ENCODE peak calls at places on chromosome 2, in ten cellular contexts. One of them, this sample, is unnamed.
A peak's percentile ranks its signal among the peaks of the same experiment; 100 is the strongest.

GRCh38 chr2:24830351-24830750 is 37.1 kb downstream of the CENPO start:
- DNase-seq in spleen: peak; percentile 43
- DNase-seq in prostate gland: no peak
- DNase-seq in PC-9: no peak
- DNase-seq in astrocyte: no peak
- DNase-seq in stomach: no peak
- DNase-seq in Caco-2: peak; percentile 40
- DNase-seq in body of pancreas: no peak
- DNase-seq in neural progenitor cell: no peak
- DNase-seq in Peyer's patch: peak; percentile 31
- DNase-seq in this sample: no peak

GRCh38 chr2:105113616-105114275 is 75.9 kb downstream of the MRPS9 start:
- DNase-seq in spleen: peak; percentile 30
- DNase-seq in prostate gland: no peak
- DNase-seq in PC-9: no peak
- DNase-seq in astrocyte: no peak
- DNase-seq in stomach: no peak
- DNase-seq in Caco-2: no peak
- DNase-seq in body of pancreas: no peak
- DNase-seq in neural progenitor cell: no peak
- DNase-seq in Peyer's patch: no peak
- DNase-seq in this sample: no peak

GRCh38 chr2:202269585-202269984 is 4.0 kb downstream of the NOP58 start:
- DNase-seq in spleen: no peak
- DNase-seq in prostate gland: no peak
- DNase-seq in PC-9: no peak
- DNase-seq in astrocyte: no peak
- DNase-seq in stomach: no peak
- DNase-seq in Caco-2: no peak
- DNase-seq in body of pancreas: no peak
- DNase-seq in neural progenitor cell: no peak
- DNase-seq in Peyer's patch: no peak
- DNase-seq in this sample: no peak

GRCh38 chr2:232839680-232840079 is 30.4 kb upstream of the SNORC start:
- DNase-seq in spleen: no peak
- DNase-seq in prostate gland: peak; percentile 41
- DNase-seq in PC-9: no peak
- DNase-seq in astrocyte: no peak
- DNase-seq in stomach: peak; percentile 51
- DNase-seq in Caco-2: no peak
- DNase-seq in body of pancreas: peak; percentile 74
- DNase-seq in neural progenitor cell: no peak
- DNase-seq in Peyer's patch: peak; percentile 59
- DNase-seq in this sample: no peak

GRCh38 chr2:238170386-238171071 is 11.8 kb downstream of the ERFE start:
- DNase-seq in spleen: no peak
- DNase-seq in prostate gland: peak; percentile 49
- DNase-seq in PC-9: no peak
- DNase-seq in astrocyte: no peak
- DNase-seq in stomach: no peak
- DNase-seq in Caco-2: no peak
- DNase-seq in body of pancreas: no peak
- DNase-seq in neural progenitor cell: no peak
- DNase-seq in Peyer's patch: no peak
- DNase-seq in this sample: no peak

GRCh38 chr2:229980440-229981184 is 58.3 kb downstream of the FBXO36 start:
- DNase-seq in spleen: peak; percentile 40
- DNase-seq in prostate gland: peak; percentile 90
- DNase-seq in PC-9: no peak
- DNase-seq in astrocyte: peak; percentile 67
- DNase-seq in stomach: peak; percentile 72
- DNase-seq in Caco-2: no peak
- DNase-seq in body of pancreas: peak; percentile 48
- DNase-seq in neural progenitor cell: peak; percentile 44
- DNase-seq in Peyer's patch: no peak
- DNase-seq in this sample: peak; percentile 35

GRCh38 chr2:118816669-118817068 is 30.8 kb downstream of the EN1 start:
- DNase-seq in spleen: no peak
- DNase-seq in prostate gland: no peak
- DNase-seq in PC-9: no peak
- DNase-seq in astrocyte: no peak
- DNase-seq in stomach: no peak
- DNase-seq in Caco-2: no peak
- DNase-seq in body of pancreas: no peak
- DNase-seq in neural progenitor cell: no peak
- DNase-seq in Peyer's patch: no peak
- DNase-seq in this sample: no peak

GRCh38 chr2:231800493-231801091 is 14.3 kb downstream of the COPS7B start:
- DNase-seq in spleen: no peak
- DNase-seq in prostate gland: no peak
- DNase-seq in PC-9: peak; percentile 23
- DNase-seq in astrocyte: no peak
- DNase-seq in stomach: peak; percentile 50
- DNase-seq in Caco-2: no peak
- DNase-seq in body of pancreas: peak; percentile 46
- DNase-seq in neural progenitor cell: peak; percentile 58
- DNase-seq in Peyer's patch: peak; percentile 54
- DNase-seq in this sample: peak; percentile 70

GRCh38 chr2:7007846-7008741 is 90.9 kb downstream of the RNF144A start:
- DNase-seq in spleen: peak; percentile 90
- DNase-seq in prostate gland: peak; percentile 90
- DNase-seq in PC-9: peak; percentile 29
- DNase-seq in astrocyte: peak; percentile 96
- DNase-seq in stomach: peak; percentile 83
- DNase-seq in Caco-2: no peak
- DNase-seq in body of pancreas: peak; percentile 91
- DNase-seq in neural progenitor cell: no peak
- DNase-seq in Peyer's patch: peak; percentile 81
- DNase-seq in this sample: peak; percentile 65

GRCh38 chr2:202178342-202178958 is 59.9 kb downstream of the SUMO1 start:
- DNase-seq in spleen: no peak
- DNase-seq in prostate gland: peak; percentile 62
- DNase-seq in PC-9: peak; percentile 29
- DNase-seq in astrocyte: peak; percentile 47
- DNase-seq in stomach: peak; percentile 55
- DNase-seq in Caco-2: peak; percentile 62
- DNase-seq in body of pancreas: peak; percentile 63
- DNase-seq in neural progenitor cell: peak; percentile 84
- DNase-seq in Peyer's patch: peak; percentile 82
- DNase-seq in this sample: no peak

GRCh38 chr2:234649951-234650350 is 153.1 kb upstream of the ARL4C start:
- DNase-seq in spleen: no peak
- DNase-seq in prostate gland: no peak
- DNase-seq in PC-9: no peak
- DNase-seq in astrocyte: no peak
- DNase-seq in stomach: no peak
- DNase-seq in Caco-2: no peak
- DNase-seq in body of pancreas: no peak
- DNase-seq in neural progenitor cell: no peak
- DNase-seq in Peyer's patch: no peak
- DNase-seq in this sample: no peak

GRCh38 chr2:105294844-105295481 is 34.6 kb downstream of the TGFBRAP1 start:
- DNase-seq in spleen: no peak
- DNase-seq in prostate gland: peak; percentile 69
- DNase-seq in PC-9: peak; percentile 13
- DNase-seq in astrocyte: peak; percentile 60
- DNase-seq in stomach: peak; percentile 72
- DNase-seq in Caco-2: peak; percentile 63
- DNase-seq in body of pancreas: peak; percentile 45
- DNase-seq in neural progenitor cell: peak; percentile 87
- DNase-seq in Peyer's patch: no peak
- DNase-seq in this sample: no peak

GRCh38 chr2:147683380-147683779 is 161.4 kb upstream of the ACVR2A start:
- DNase-seq in spleen: no peak
- DNase-seq in prostate gland: no peak
- DNase-seq in PC-9: no peak
- DNase-seq in astrocyte: no peak
- DNase-seq in stomach: no peak
- DNase-seq in Caco-2: no peak
- DNase-seq in body of pancreas: no peak
- DNase-seq in neural progenitor cell: peak; percentile 74
- DNase-seq in Peyer's patch: no peak
- DNase-seq in this sample: no peak

GRCh38 chr2:179518891-179519290 is 254.3 kb upstream of the SESTD1 start:
- DNase-seq in spleen: no peak
- DNase-seq in prostate gland: no peak
- DNase-seq in PC-9: no peak
- DNase-seq in astrocyte: no peak
- DNase-seq in stomach: no peak
- DNase-seq in Caco-2: no peak
- DNase-seq in body of pancreas: no peak
- DNase-seq in neural progenitor cell: no peak
- DNase-seq in Peyer's patch: no peak
- DNase-seq in this sample: no peak

GRCh38 chr2:85540131-85540587 is 1.2 kb downstream of the MAT2A start:
- DNase-seq in spleen: no peak
- DNase-seq in prostate gland: no peak
- DNase-seq in PC-9: no peak
- DNase-seq in astrocyte: no peak
- DNase-seq in stomach: no peak
- DNase-seq in Caco-2: no peak
- DNase-seq in body of pancreas: no peak
- DNase-seq in neural progenitor cell: no peak
- DNase-seq in Peyer's patch: no peak
- DNase-seq in this sample: no peak

GRCh38 chr2:236971131-236971850 is 114.4 kb upstream of the COPS8 start:
- DNase-seq in spleen: no peak
- DNase-seq in prostate gland: no peak
- DNase-seq in PC-9: no peak
- DNase-seq in astrocyte: no peak
- DNase-seq in stomach: peak; percentile 25
- DNase-seq in Caco-2: no peak
- DNase-seq in body of pancreas: peak; percentile 58
- DNase-seq in neural progenitor cell: no peak
- DNase-seq in Peyer's patch: peak; percentile 43
- DNase-seq in this sample: no peak

DNA sequence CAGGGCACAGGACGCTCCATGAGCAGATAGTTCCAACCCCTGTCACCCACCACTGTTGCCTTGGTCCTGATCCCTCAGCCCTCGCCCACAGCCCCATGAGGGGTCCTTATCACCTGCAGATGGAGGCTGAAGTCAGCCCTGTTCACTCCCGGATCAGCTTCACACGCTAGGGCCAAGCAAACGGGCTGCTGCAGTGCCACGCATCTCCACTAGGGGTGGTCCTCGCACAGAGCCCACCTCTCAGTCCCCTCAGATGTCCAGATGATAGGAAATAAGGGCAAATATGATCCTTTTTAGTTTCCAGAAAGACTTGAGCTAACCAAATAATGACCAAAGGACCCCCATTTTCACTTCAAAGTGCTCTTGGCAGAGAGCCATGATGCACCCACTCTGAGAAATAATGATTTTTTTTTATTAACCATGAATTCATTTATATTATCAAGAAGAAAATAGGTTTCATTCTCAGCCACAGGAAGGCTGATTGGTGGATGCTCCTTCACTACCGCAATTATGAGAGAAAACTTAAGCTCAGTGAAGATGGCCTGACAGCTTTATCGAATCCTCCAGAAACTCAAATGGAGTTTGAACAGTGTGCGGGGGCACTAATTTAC is 71.9 kb upstream of the KLHL29 start:
- DNase-seq in spleen: no peak
- DNase-seq in prostate gland: no peak
- DNase-seq in PC-9: peak; percentile 12
- DNase-seq in astrocyte: no peak
- DNase-seq in stomach: no peak
- DNase-seq in Caco-2: no peak
- DNase-seq in body of pancreas: no peak
- DNase-seq in neural progenitor cell: peak; percentile 69
- DNase-seq in Peyer's patch: no peak
- DNase-seq in this sample: no peak
- TF ChIP-seq CTCF in spleen: peak; percentile 38
- TF ChIP-seq CTCF in prostate gland: no peak
- TF ChIP-seq CTCF in PC-9: peak; percentile 87
- TF ChIP-seq CTCF in astrocyte: peak; percentile 38
- TF ChIP-seq CTCF in stomach: no peak
- TF ChIP-seq CTCF in Caco-2: peak; percentile 79
- TF ChIP-seq CTCF in body of pancreas: no peak
- TF ChIP-seq CTCF in neural progenitor cell: peak; percentile 84
- TF ChIP-seq CTCF in Peyer's patch: no peak
- TF ChIP-seq CTCF in this sample: no peak

GRCh38 chr2:27795093-27795834 is 23.7 kb downstream of the MRPL33 start:
- DNase-seq in spleen: no peak
- DNase-seq in prostate gland: no peak
- DNase-seq in PC-9: no peak
- DNase-seq in astrocyte: no peak
- DNase-seq in stomach: no peak
- DNase-seq in Caco-2: no peak
- DNase-seq in body of pancreas: no peak
- DNase-seq in neural progenitor cell: no peak
- DNase-seq in Peyer's patch: no peak
- DNase-seq in this sample: no peak
- H3K4me3 ChIP-seq in spleen: no peak overlapping the region
- H3K4me3 ChIP-seq in prostate gland: no peak overlapping the region
- H3K4me3 ChIP-seq in PC-9: no peak overlapping the region
- H3K4me3 ChIP-seq in astrocyte: no peak overlapping the region
- H3K4me3 ChIP-seq in stomach: no peak overlapping the region
- H3K4me3 ChIP-seq in Caco-2: no peak overlapping the region
- H3K4me3 ChIP-seq in body of pancreas: no peak overlapping the region
- H3K4me3 ChIP-seq in neural progenitor cell: no peak overlapping the region
- H3K4me3 ChIP-seq in Peyer's patch: no peak overlapping the region
- H3K4me3 ChIP-seq in this sample: no peak overlapping the region

DNA sequence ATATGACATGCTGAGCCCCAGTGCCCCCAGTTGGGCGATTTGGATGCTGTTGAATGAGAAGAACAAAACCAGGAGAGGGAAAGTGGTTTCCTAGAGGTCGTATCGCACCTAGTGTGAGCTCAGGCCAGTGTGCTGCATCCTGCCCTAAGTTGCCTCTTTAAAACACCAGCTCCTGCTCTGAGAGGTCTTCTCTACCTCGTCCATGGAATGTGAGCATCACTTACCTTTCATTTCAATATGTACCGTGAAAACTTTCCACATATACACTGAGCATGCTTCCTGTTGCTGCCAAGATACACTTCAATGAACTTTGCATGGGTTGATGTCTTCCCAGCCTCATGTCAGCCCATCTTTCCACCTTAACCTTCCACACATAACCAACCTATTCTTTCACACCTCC is 55.6 kb downstream of the MYT1L start:
- DNase-seq in spleen: no peak
- DNase-seq in prostate gland: no peak
- DNase-seq in PC-9: no peak
- DNase-seq in astrocyte: no peak
- DNase-seq in stomach: no peak
- DNase-seq in Caco-2: no peak
- DNase-seq in body of pancreas: no peak
- DNase-seq in neural progenitor cell: no peak
- DNase-seq in Peyer's patch: no peak
- DNase-seq in this sample: no peak
- H3K9me3 ChIP-seq in spleen: no peaks in the 10 kb centered on the region
- H3K9me3 ChIP-seq in prostate gland: no peaks in the 10 kb centered on the region
- H3K9me3 ChIP-seq in PC-9: no peaks in the 10 kb centered on the region
- H3K9me3 ChIP-seq in astrocyte: no peaks in the 10 kb centered on the region
- H3K9me3 ChIP-seq in stomach: no peaks in the 10 kb centered on the region
- H3K9me3 ChIP-seq in Caco-2: no peaks in the 10 kb centered on the region
- H3K9me3 ChIP-seq in body of pancreas: no peaks in the 10 kb centered on the region
- H3K9me3 ChIP-seq in neural progenitor cell: no peaks in the 10 kb centered on the region
- H3K9me3 ChIP-seq in Peyer's patch: no peaks in the 10 kb centered on the region
- H3K9me3 ChIP-seq in this sample: peaks cover 29% of the 10 kb centered on the region

GRCh38 chr2:198129609-198130008 is 325.2 kb downstream of the PLCL1 start:
- DNase-seq in spleen: no peak
- DNase-seq in prostate gland: no peak
- DNase-seq in PC-9: no peak
- DNase-seq in astrocyte: no peak
- DNase-seq in stomach: no peak
- DNase-seq in Caco-2: no peak
- DNase-seq in body of pancreas: no peak
- DNase-seq in neural progenitor cell: no peak
- DNase-seq in Peyer's patch: no peak
- DNase-seq in this sample: no peak

GRCh38 chr2:198127627-198128026 is 323.2 kb downstream of the PLCL1 start:
- DNase-seq in spleen: no peak
- DNase-seq in prostate gland: no peak
- DNase-seq in PC-9: peak; percentile 7
- DNase-seq in astrocyte: peak; percentile 39
- DNase-seq in stomach: no peak
- DNase-seq in Caco-2: no peak
- DNase-seq in body of pancreas: peak; percentile 48
- DNase-seq in neural progenitor cell: peak; percentile 81
- DNase-seq in Peyer's patch: no peak
- DNase-seq in this sample: peak; percentile 16
- TF ChIP-seq CTCF in spleen: peak; percentile 44
- TF ChIP-seq CTCF in prostate gland: peak; percentile 66
- TF ChIP-seq CTCF in PC-9: peak; percentile 68
- TF ChIP-seq CTCF in astrocyte: peak; percentile 65
- TF ChIP-seq CTCF in stomach: peak; percentile 55
- TF ChIP-seq CTCF in Caco-2: peak; percentile 67
- TF ChIP-seq CTCF in body of pancreas: peak; percentile 70
- TF ChIP-seq CTCF in neural progenitor cell: peak; percentile 86
- TF ChIP-seq CTCF in Peyer's patch: no peak
- TF ChIP-seq CTCF in this sample: no peak

This sample was measured in mucosa of descending colon.